ENCODE peak calls at places on chromosomes 13 and 19, in eight cellular contexts. L is mucosa of descending colon; P is HTR-8/SVneo; D is amniotic stem cell; F is AG20443; O is non-pigmented ciliary epithelial cell; A is GM04503; Y is activated gamma-delta T cell treated with anti-CD3 and anti-CD28 coated beads, Interleukin-2, amount 50 U/mL, for 16 hours. B is an unnamed sample.

GRCh38 chr19:2095338-2095938 is 688 bp downstream of the MOB3A start:
- DNase-seq in L (peak; percentile 43), P (no peak), D (no peak), F (no peak), O (no peak), A (no peak), Y (no peak), B (no peak)

GRCh38 chr13:112776971-112777370 is 87.1 kb downstream of the ATP11A start:
- DNase-seq in L (no peak), P (no peak), D (no peak), F (no peak), O (no peak), A (no peak), Y (no peak), B (no peak)

GRCh38 chr19:53812335-53812734 is 11.8 kb downstream of the NLRP12 start:
- DNase-seq in L (no peak), P (no peak), D (no peak), F (no peak), O (no peak), A (no peak), Y (no peak), B (no peak)

GRCh38 chr19:658916-659839 is 3.8 kb downstream of the RNF126 start:
- DNase-seq in L (no peak), P (no peak), D (no peak), F (peak; percentile 61), O (no peak), A (no peak), Y (peak; percentile 41), B (no peak)

GRCh38 chr19:10751109-10751972 is 33.5 kb downstream of the DNM2 start:
- DNase-seq in L (peak; percentile 76), P (no peak), D (no peak), F (peak; percentile 12), O (no peak), A (no peak), Y (no peak), B (peak; percentile 44)

GRCh38 chr13:74158028-74158427 is 23.8 kb upstream of the KLF12 start:
- DNase-seq in L (no peak), P (no peak), D (no peak), F (no peak), O (no peak), A (no peak), Y (no peak), B (no peak)

GRCh38 chr19:4181053-4181508 is 1.3 kb downstream of the SIRT6 start:
- DNase-seq in L (peak; percentile 41), P (no peak), D (no peak), F (no peak), O (no peak), A (no peak), Y (no peak), B (no peak)

GRCh38 chr19:42018503-42019193 is 24.6 kb upstream of the ATP1A3 start:
- DNase-seq in L (no peak), P (peak; percentile 53), D (no peak), F (peak; percentile 71), O (no peak), A (no peak), Y (no peak), B (no peak)

GRCh38 chr13:93262729-93263128 is 36.1 kb downstream of the GPC6 start:
- DNase-seq in L (no peak), P (no peak), D (no peak), F (peak; percentile 42), O (no peak), A (peak; percentile 72), Y (no peak), B (no peak)

GRCh38 chr19:56712609-56713008 is 41.1 kb upstream of the ZNF835 start:
- DNase-seq in L (no peak), P (no peak), D (no peak), F (no peak), O (no peak), A (no peak), Y (no peak), B (no peak)

GRCh38 chr19:11399667-11400066 is 15.6 kb upstream of the EPOR start:
- DNase-seq in L (no peak), P (no peak), D (no peak), F (no peak), O (no peak), A (no peak), Y (no peak), B (no peak)

GRCh38 chr19:43725468-43725867 is 9.6 kb downstream of the IRGC start:
- DNase-seq in L (no peak), P (no peak), D (no peak), F (no peak), O (no peak), A (no peak), Y (no peak), B (peak; percentile 44)

GRCh38 chr13:114099191-114099590 is 33.2 kb downstream of the RASA3 start:
- DNase-seq in L (peak; percentile 41), P (no peak), D (peak; percentile 87), F (peak; percentile 92), O (peak; percentile 62), A (peak; percentile 87), Y (no peak), B (no peak)

GRCh38 chr13:105097501-105097900 is 1438.0 kb downstream of the EFNB2 start:
- DNase-seq in L (no peak), P (no peak), D (no peak), F (no peak), O (no peak), A (no peak), Y (no peak), B (no peak)

GRCh38 chr19:2796659-2797266 is 11.5 kb downstream of the THOP1 start:
- DNase-seq in L (no peak), P (no peak), D (no peak), F (no peak), O (no peak), A (no peak), Y (no peak), B (no peak)

GRCh38 chr19:50383307-50383851 is 768 bp upstream of the POLD1 start:
- DNase-seq in L (no peak), P (no peak), D (no peak), F (no peak), O (no peak), A (peak; percentile 2), Y (no peak), B (no peak)

GRCh38 chr13:107192289-107192688 is 624.4 kb upstream of the ARGLU1 start:
- DNase-seq in L (no peak), P (no peak), D (no peak), F (no peak), O (no peak), A (no peak), Y (no peak), B (no peak)

GRCh38 chr13:108326318-108326717 is 56.8 kb downstream of the TNFSF13B start:
- DNase-seq in L (peak; percentile 46), P (no peak), D (no peak), F (no peak), O (no peak), A (no peak), Y (no peak), B (no peak)

GRCh38 chr13:29713841-29714240 is 118.4 kb upstream of the SLC7A1 start:
- DNase-seq in L (no peak), P (no peak), D (no peak), F (peak; percentile 34), O (no peak), A (no peak), Y (no peak), B (no peak)

GRCh38 chr13:80265348-80265747 is 75.6 kb downstream of the SPRY2 start:
- DNase-seq in L (no peak), P (no peak), D (no peak), F (no peak), O (no peak), A (no peak), Y (no peak), B (no peak)

GRCh38 chr13:50365683-50366391 is 350.6 kb downstream of the KCNRG start:
- DNase-seq in L (peak; percentile 34), P (no peak), D (no peak), F (no peak), O (no peak), A (no peak), Y (peak; percentile 22), B (no peak)

GRCh38 chr19:2507109-2507508 is 31.2 kb downstream of the GADD45B start:
- DNase-seq in L (peak; percentile 72), P (no peak), D (no peak), F (peak; percentile 37), O (no peak), A (no peak), Y (no peak), B (peak; percentile 87)

GRCh38 chr19:13817018-13817614 is 21.9 kb downstream of the ZSWIM4 start:
- DNase-seq in L (peak; percentile 86), P (no peak), D (no peak), F (no peak), O (no peak), A (no peak), Y (no peak), B (no peak)

GRCh38 chr19:6572217-6572616 is 18.7 kb downstream of the CD70 start:
- DNase-seq in L (peak; percentile 37), P (no peak), D (no peak), F (no peak), O (no peak), A (no peak), Y (no peak), B (no peak)